ENCODE peak calls at places on chromosomes 11 and 22, in six cellular contexts. A, D, W, N, V and P are unnamed samples.
A peak's percentile ranks its signal among the peaks of the same experiment; 100 is the strongest.

GRCh38 chr11:112174789-112175595 is at the start of gene BCO2:
- DNase-seq in A (peak; percentile 29), D (peak; percentile 56), W (no peak), N (no peak), V (peak; percentile 74), P (peak; percentile 67)

GRCh38 chr11:93614111-93614784 is 47.2 kb upstream of the CEP295 start:
- DNase-seq in A (peak; percentile 5), D (no peak), W (no peak), N (no peak), V (no peak), P (peak; percentile 47)

GRCh38 chr11:2426826-2427521 is 17.3 kb downstream of the TRPM5 start:
- DNase-seq in A (no peak), D (no peak), W (no peak), N (no peak), V (no peak), P (no peak)

GRCh38 chr22:42294034-42294985 is 23.9 kb upstream of the TCF20 start:
- DNase-seq in A (no peak), D (no peak), W (no peak), N (no peak), V (no peak), P (peak; percentile 91)

GRCh38 chr11:96168623-96169022 is 174.4 kb downstream of the MAML2 start:
- DNase-seq in A (no peak), D (no peak), W (no peak), N (no peak), V (peak; percentile 83), P (no peak)

GRCh38 chr11:2199466-2200341 is 28.1 kb upstream of the TH start:
- DNase-seq in A (no peak), D (no peak), W (no peak), N (no peak), V (no peak), P (no peak)

GRCh38 chr11:120717623-120718022 is 206.1 kb downstream of the GRIK4 start:
- DNase-seq in A (no peak), D (no peak), W (no peak), N (no peak), V (no peak), P (no peak)

GRCh38 chr22:27150530-27150909 is 493.1 kb downstream of the MIAT start:
- DNase-seq in A (no peak), D (no peak), W (no peak), N (no peak), V (no peak), P (no peak)

GRCh38 chr11:6326980-6327379 is 6.7 kb upstream of the CAVIN3 start:
- DNase-seq in A (no peak), D (no peak), W (no peak), N (no peak), V (no peak), P (no peak)

GRCh38 chr22:22810018-22810427 is 77.6 kb upstream of the IGLL5 start:
- DNase-seq in A (peak; percentile 45), D (no peak), W (no peak), N (peak; percentile 37), V (no peak), P (peak; percentile 80)

GRCh38 chr11:5624489-5625278 is at the start of gene TRIM34:
- DNase-seq in A (peak; percentile 27), D (no peak), W (peak; percentile 77), N (no peak), V (peak; percentile 67), P (peak; percentile 67)

GRCh38 chr11:65315204-65315865 is 669 bp downstream of the CDC42EP2 start:
- DNase-seq in A (peak; percentile 81), D (peak; percentile 74), W (peak; percentile 62), N (peak; percentile 82), V (no peak), P (peak; percentile 93)

GRCh38 chr22:47298017-47298820 is 535.8 kb downstream of the TBC1D22A start:
- DNase-seq in A (no peak), D (no peak), W (no peak), N (no peak), V (no peak), P (no peak)

GRCh38 chr11:18492888-18493287 is 33.9 kb downstream of the TSG101 start:
- DNase-seq in A (no peak), D (no peak), W (no peak), N (no peak), V (no peak), P (no peak)

GRCh38 chr11:75850787-75851186 is 35.8 kb downstream of the UVRAG start:
- DNase-seq in A (no peak), D (no peak), W (no peak), N (no peak), V (no peak), P (no peak)

GRCh38 chr22:41532908-41533825 is 11.1 kb downstream of the POLR3H start:
- DNase-seq in A (peak; percentile 71), D (peak; percentile 53), W (peak; percentile 54), N (peak; percentile 44), V (no peak), P (peak; percentile 88)

GRCh38 chr11:100777118-100777517 is 90.0 kb downstream of the ARHGAP42 start:
- DNase-seq in A (no peak), D (no peak), W (no peak), N (no peak), V (no peak), P (no peak)

GRCh38 chr11:86916330-86916729 is 38.9 kb downstream of the FZD4 start:
- DNase-seq in A (no peak), D (no peak), W (no peak), N (no peak), V (no peak), P (no peak)

GRCh38 chr11:131234146-131234680 is 136.2 kb upstream of the NTM start:
- DNase-seq in A (no peak), D (no peak), W (no peak), N (no peak), V (no peak), P (no peak)

GRCh38 chr22:24588756-24589481 is 4.0 kb downstream of the LRRC75B start:
- DNase-seq in A (no peak), D (no peak), W (no peak), N (no peak), V (no peak), P (no peak)

GRCh38 chr11:12271241-12271640 is 106.1 kb upstream of the PARVA start:
- DNase-seq in A (no peak), D (no peak), W (no peak), N (no peak), V (no peak), P (no peak)

GRCh38 chr11:34680918-34681554 is 60.1 kb downstream of the EHF start:
- DNase-seq in A (no peak), D (no peak), W (no peak), N (no peak), V (no peak), P (no peak)

GRCh38 chr22:40236131-40236665 is 58.5 kb downstream of the TNRC6B start:
- DNase-seq in A (no peak), D (no peak), W (no peak), N (no peak), V (no peak), P (no peak)

GRCh38 chr22:48714231-48714630 is 1113.4 kb downstream of the BRD1 start:
- DNase-seq in A (no peak), D (no peak), W (no peak), N (no peak), V (no peak), P (no peak)